ENCODE peak calls at places on chromosomes 5 and 9, in four cellular contexts. N is HepG2, H is K562, W is GM12878. R is an unnamed sample.

GRCh38 chr5:126591549-126591948 is 3.5 kb downstream of the ALDH7A1 start:
- DNase-seq in N (no peak), H (no peak), W (no peak), R (no peak)

GRCh38 chr9:133788819-133789733 is 50.9 kb upstream of the SARDH start:
- DNase-seq in N (peak; percentile 80), W (no peak), H (no peak), R (no peak)

GRCh38 chr5:133050500-133050899 is 1.3 kb upstream of the HSPA4 start:
- DNase-seq in W (no peak), N (no peak), H (no peak), R (no peak)

GRCh38 chr9:88418025-88418424 is 29.8 kb downstream of the SPIN1 start:
- DNase-seq in N (no peak), W (no peak), H (no peak), R (no peak)

GRCh38 chr9:130143974-130144373 is 28.2 kb upstream of the NCS1 start:
- DNase-seq in W (no peak), H (no peak), N (no peak), R (no peak)

GRCh38 chr9:127162046-127162445 is 39.6 kb upstream of the ANGPTL2 start:
- DNase-seq in W (no peak), H (no peak), N (no peak), R (no peak)

GRCh38 chr9:109815366-109815947 is 35.5 kb downstream of the PALM2AKAP2 start:
- DNase-seq in N (peak; percentile 28), W (no peak), H (no peak), R (no peak)

GRCh38 chr5:151663617-151664322 is 22.9 kb downstream of the SPARC start:
- DNase-seq in H (no peak), N (no peak), W (no peak), R (no peak)

GRCh38 chr9:69674112-69674511 is 1.9 kb upstream of the APBA1 start:
- DNase-seq in N (no peak), H (no peak), W (no peak), R (peak; percentile 18)

GRCh38 chr9:84751921-84752320 is 82.4 kb downstream of the NTRK2 start:
- DNase-seq in W (no peak), H (no peak), N (no peak), R (no peak)

GRCh38 chr5:78508231-78508765 is 140.3 kb downstream of the LHFPL2 start:
- DNase-seq in W (no peak), N (peak; percentile 60), H (peak; percentile 49), R (peak; percentile 53)

GRCh38 chr9:121529237-121529987 is 29.8 kb upstream of the GGTA1 start:
- DNase-seq in W (no peak), H (no peak), N (no peak), R (no peak)

GRCh38 chr5:174735498-174736350 is 11.3 kb downstream of the MSX2 start:
- DNase-seq in H (peak; percentile 40), N (peak; percentile 5), W (no peak), R (peak; percentile 77)
- TF ChIP-seq FOXK2 in H (no peak), N (no peak), W (no peak), R (no peak)

GRCh38 chr5:94691947-94692346 is 73.5 kb downstream of the SLF1 start:
- DNase-seq in N (peak; percentile 3), H (no peak), W (no peak), R (peak; percentile 15)
- TF ChIP-seq FOXK2 in N (no peak), H (no peak), W (no peak), R (no peak)

GRCh38 chr5:91150636-91151035 is 232.5 kb downstream of the ARRDC3 start:
- DNase-seq in N (no peak), H (no peak), W (no peak), R (no peak)

GRCh38 chr5:91155238-91155637 is 227.9 kb downstream of the ARRDC3 start:
- DNase-seq in H (no peak), N (no peak), W (no peak), R (no peak)

GRCh38 chr5:91151947-91152346 is 231.2 kb downstream of the ARRDC3 start:
- DNase-seq in W (no peak), H (no peak), N (peak; percentile 4), R (no peak)

GRCh38 chr5:91158011-91158410 is 225.1 kb downstream of the ARRDC3 start:
- DNase-seq in N (no peak), H (no peak), W (no peak), R (no peak)

DNA sequence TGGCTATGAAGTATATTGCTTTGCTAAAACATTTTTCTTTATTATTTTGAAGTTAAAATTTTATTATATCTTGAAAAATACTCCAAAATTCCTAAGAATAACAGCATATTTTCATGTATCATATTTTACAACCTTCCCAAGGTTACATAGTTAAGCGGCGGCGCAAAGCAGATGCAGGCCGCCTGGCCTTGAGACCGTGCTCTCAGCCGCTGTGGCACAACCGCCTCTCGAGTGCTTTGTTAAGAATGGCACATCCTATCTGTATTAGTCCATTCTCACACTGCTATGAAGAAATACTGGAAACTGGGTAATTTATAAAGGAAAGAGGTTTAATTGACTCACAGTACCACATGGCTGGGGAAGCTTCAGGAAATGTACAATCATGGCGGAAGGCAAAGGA is 228.8 kb downstream of the ARRDC3 start:
- DNase-seq in W (no peak), H (no peak), N (no peak), R (no peak)
- TF ChIP-seq FOXK2 in W (no peak), H (no peak), N (no peak), R (no peak)

GRCh38 chr9:4842734-4843133 is 50.0 kb downstream of the RCL1 start:
- DNase-seq in W (no peak), H (no peak), N (no peak), R (no peak)
- TF ChIP-seq FOXK2 in W (no peak), H (no peak), N (no peak), R (no peak)

DNA sequence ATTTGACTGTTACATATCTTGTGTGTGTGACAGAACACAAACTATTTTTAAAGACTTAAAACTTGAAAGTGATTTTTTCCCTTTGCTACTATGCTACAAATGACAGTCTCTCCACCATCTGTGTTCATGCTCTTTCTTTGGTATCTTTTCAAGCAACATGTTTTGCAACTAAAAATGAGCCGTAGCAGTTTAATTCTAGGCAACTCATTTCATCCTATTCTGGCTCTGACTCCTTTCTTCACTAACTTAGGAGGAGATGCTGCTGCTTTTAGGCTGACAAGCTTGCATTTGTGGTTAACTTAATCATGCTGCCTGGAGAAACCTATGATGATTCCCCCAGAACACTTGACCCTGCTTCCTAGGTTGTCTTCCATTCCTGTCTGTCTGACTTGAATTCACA is 100.6 kb downstream of the HACD4 start:
- DNase-seq in W (no peak), H (no peak), N (no peak), R (no peak)
- TF ChIP-seq FOXK2 in W (no peak), H (no peak), N (no peak), R (no peak)

GRCh38 chr5:114116981-114117380 is 244.9 kb upstream of the KCNN2 start:
- DNase-seq in H (no peak), N (no peak), W (no peak), R (no peak)
- TF ChIP-seq FOXK2 in H (no peak), N (no peak), W (no peak), R (no peak)

R was measured in HEK293T.